ENCODE peak calls at places on chromosome 7, in nine cellular contexts. One of them, this sample, is unnamed.

GRCh38 chr7:133054167-133054840 is 27.6 kb downstream of the CHCHD3 start:
- DNase-seq in foreskin fibroblast: peak
- DNase-seq in LoVo: no peak
- DNase-seq in amniotic stem cell: no peak
- DNase-seq in lower lobe of right lung: no peak
- DNase-seq in activated T-helper 1 cell treated with Interleukin-2 at 50 U/mL for 16 hours: no peak
- DNase-seq in right lobe of liver: no peak
- DNase-seq in lung: no peak
- DNase-seq in foreskin melanocyte: peak
- DNase-seq in this sample: no peak

GRCh38 chr7:96416599-96416998 is 94.7 kb upstream of the SLC25A13 start:
- DNase-seq in activated T-helper 1 cell treated with Interleukin-2 at 50 U/mL for 16 hours: no peak
- DNase-seq in foreskin melanocyte: no peak
- DNase-seq in LoVo: no peak
- DNase-seq in amniotic stem cell: no peak
- DNase-seq in right lobe of liver: no peak
- DNase-seq in lung: no peak
- DNase-seq in lower lobe of right lung: no peak
- DNase-seq in foreskin fibroblast: no peak
- DNase-seq in this sample: no peak

GRCh38 chr7:139374246-139374645 is 14.6 kb downstream of the LUC7L2 start:
- DNase-seq in amniotic stem cell: no peak
- DNase-seq in LoVo: no peak
- DNase-seq in lower lobe of right lung: no peak
- DNase-seq in activated T-helper 1 cell treated with Interleukin-2 at 50 U/mL for 16 hours: no peak
- DNase-seq in foreskin melanocyte: no peak
- DNase-seq in right lobe of liver: no peak
- DNase-seq in foreskin fibroblast: no peak
- DNase-seq in lung: no peak
- DNase-seq in this sample: no peak

GRCh38 chr7:157684157-157684595 is 347.4 kb downstream of the DNAJB6 start:
- DNase-seq in activated T-helper 1 cell treated with Interleukin-2 at 50 U/mL for 16 hours: no peak
- DNase-seq in foreskin fibroblast: peak
- DNase-seq in lung: no peak
- DNase-seq in lower lobe of right lung: no peak
- DNase-seq in LoVo: no peak
- DNase-seq in right lobe of liver: no peak
- DNase-seq in foreskin melanocyte: no peak
- DNase-seq in amniotic stem cell: no peak
- DNase-seq in this sample: no peak

GRCh38 chr7:113015038-113015645 is 71.5 kb downstream of the GPR85 start:
- DNase-seq in lung: no peak
- DNase-seq in activated T-helper 1 cell treated with Interleukin-2 at 50 U/mL for 16 hours: no peak
- DNase-seq in lower lobe of right lung: no peak
- DNase-seq in foreskin melanocyte: peak
- DNase-seq in foreskin fibroblast: peak
- DNase-seq in right lobe of liver: no peak
- DNase-seq in amniotic stem cell: peak
- DNase-seq in LoVo: peak
- DNase-seq in this sample: peak

GRCh38 chr7:115116773-115117715 is 195.2 kb downstream of the MDFIC start:
- DNase-seq in lung: no peak
- DNase-seq in foreskin melanocyte: no peak
- DNase-seq in lower lobe of right lung: no peak
- DNase-seq in right lobe of liver: no peak
- DNase-seq in amniotic stem cell: no peak
- DNase-seq in activated T-helper 1 cell treated with Interleukin-2 at 50 U/mL for 16 hours: no peak
- DNase-seq in foreskin fibroblast: no peak
- DNase-seq in LoVo: peak
- DNase-seq in this sample: no peak

GRCh38 chr7:27172823-27173411 is 1.2 kb downstream of the HOXA10 start:
- DNase-seq in activated T-helper 1 cell treated with Interleukin-2 at 50 U/mL for 16 hours: no peak
- DNase-seq in amniotic stem cell: no peak
- DNase-seq in foreskin melanocyte: no peak
- DNase-seq in foreskin fibroblast: peak
- DNase-seq in lower lobe of right lung: peak
- DNase-seq in right lobe of liver: no peak
- DNase-seq in LoVo: no peak
- DNase-seq in lung: no peak
- DNase-seq in this sample: peak

GRCh38 chr7:157875230-157876179 is 538.7 kb downstream of the DNAJB6 start:
- DNase-seq in foreskin melanocyte: no peak
- DNase-seq in LoVo: no peak
- DNase-seq in right lobe of liver: no peak
- DNase-seq in amniotic stem cell: no peak
- DNase-seq in foreskin fibroblast: no peak
- DNase-seq in activated T-helper 1 cell treated with Interleukin-2 at 50 U/mL for 16 hours: peak
- DNase-seq in lung: no peak
- DNase-seq in lower lobe of right lung: no peak
- DNase-seq in this sample: no peak

GRCh38 chr7:158973440-158973839 is 117.1 kb downstream of the DYNC2I1 start:
- DNase-seq in right lobe of liver: no peak
- DNase-seq in activated T-helper 1 cell treated with Interleukin-2 at 50 U/mL for 16 hours: no peak
- DNase-seq in foreskin melanocyte: no peak
- DNase-seq in amniotic stem cell: peak
- DNase-seq in foreskin fibroblast: peak
- DNase-seq in LoVo: peak
- DNase-seq in lung: no peak
- DNase-seq in lower lobe of right lung: no peak
- DNase-seq in this sample: peak

GRCh38 chr7:13467111-13467547 is 522.3 kb downstream of the ETV1 start:
- DNase-seq in foreskin melanocyte: no peak
- DNase-seq in foreskin fibroblast: peak
- DNase-seq in amniotic stem cell: no peak
- DNase-seq in activated T-helper 1 cell treated with Interleukin-2 at 50 U/mL for 16 hours: no peak
- DNase-seq in right lobe of liver: no peak
- DNase-seq in lung: no peak
- DNase-seq in LoVo: no peak
- DNase-seq in lower lobe of right lung: no peak
- DNase-seq in this sample: no peak

GRCh38 chr7:130112662-130113425 is 42.5 kb downstream of the KLHDC10 start:
- DNase-seq in activated T-helper 1 cell treated with Interleukin-2 at 50 U/mL for 16 hours: no peak
- DNase-seq in lung: no peak
- DNase-seq in foreskin melanocyte: no peak
- DNase-seq in foreskin fibroblast: no peak
- DNase-seq in LoVo: no peak
- DNase-seq in amniotic stem cell: no peak
- DNase-seq in lower lobe of right lung: no peak
- DNase-seq in right lobe of liver: no peak
- DNase-seq in this sample: no peak

GRCh38 chr7:25861704-25862253 is 290.2 kb upstream of the NFE2L3 start:
- DNase-seq in right lobe of liver: no peak
- DNase-seq in foreskin fibroblast: peak
- DNase-seq in LoVo: no peak
- DNase-seq in lung: no peak
- DNase-seq in activated T-helper 1 cell treated with Interleukin-2 at 50 U/mL for 16 hours: no peak
- DNase-seq in lower lobe of right lung: no peak
- DNase-seq in amniotic stem cell: no peak
- DNase-seq in foreskin melanocyte: no peak
- DNase-seq in this sample: no peak

GRCh38 chr7:116715087-116715486 is 43.1 kb downstream of the MET start:
- DNase-seq in activated T-helper 1 cell treated with Interleukin-2 at 50 U/mL for 16 hours: no peak
- DNase-seq in LoVo: no peak
- DNase-seq in amniotic stem cell: no peak
- DNase-seq in foreskin fibroblast: peak
- DNase-seq in foreskin melanocyte: no peak
- DNase-seq in lung: no peak
- DNase-seq in lower lobe of right lung: no peak
- DNase-seq in right lobe of liver: no peak
- DNase-seq in this sample: no peak

GRCh38 chr7:140390466-140391190 is 7.7 kb downstream of the SLC37A3 start:
- DNase-seq in right lobe of liver: no peak
- DNase-seq in amniotic stem cell: no peak
- DNase-seq in LoVo: no peak
- DNase-seq in lung: no peak
- DNase-seq in foreskin melanocyte: peak
- DNase-seq in foreskin fibroblast: no peak
- DNase-seq in lower lobe of right lung: no peak
- DNase-seq in activated T-helper 1 cell treated with Interleukin-2 at 50 U/mL for 16 hours: no peak
- DNase-seq in this sample: no peak

GRCh38 chr7:46015107-46015868 is 94.2 kb upstream of the IGFBP3 start:
- DNase-seq in amniotic stem cell: no peak
- DNase-seq in lower lobe of right lung: peak
- DNase-seq in lung: no peak
- DNase-seq in activated T-helper 1 cell treated with Interleukin-2 at 50 U/mL for 16 hours: no peak
- DNase-seq in foreskin melanocyte: no peak
- DNase-seq in LoVo: no peak
- DNase-seq in right lobe of liver: peak
- DNase-seq in foreskin fibroblast: no peak
- DNase-seq in this sample: no peak

GRCh38 chr7:148982596-148983219 is 45.6 kb downstream of the PDIA4 start:
- DNase-seq in amniotic stem cell: peak
- DNase-seq in lower lobe of right lung: no peak
- DNase-seq in activated T-helper 1 cell treated with Interleukin-2 at 50 U/mL for 16 hours: no peak
- DNase-seq in LoVo: no peak
- DNase-seq in foreskin melanocyte: no peak
- DNase-seq in lung: no peak
- DNase-seq in foreskin fibroblast: peak
- DNase-seq in right lobe of liver: no peak
- DNase-seq in this sample: no peak

GRCh38 chr7:23864984-23865383 is 155.0 kb downstream of the STK31 start:
- DNase-seq in right lobe of liver: no peak
- DNase-seq in amniotic stem cell: no peak
- DNase-seq in LoVo: no peak
- DNase-seq in lower lobe of right lung: no peak
- DNase-seq in activated T-helper 1 cell treated with Interleukin-2 at 50 U/mL for 16 hours: no peak
- DNase-seq in foreskin melanocyte: no peak
- DNase-seq in foreskin fibroblast: peak
- DNase-seq in lung: no peak
- DNase-seq in this sample: no peak

GRCh38 chr7:51224811-51225581 is 91.6 kb downstream of the COBL start:
- DNase-seq in lung: peak
- DNase-seq in activated T-helper 1 cell treated with Interleukin-2 at 50 U/mL for 16 hours: no peak
- DNase-seq in foreskin melanocyte: no peak
- DNase-seq in right lobe of liver: peak
- DNase-seq in LoVo: peak
- DNase-seq in amniotic stem cell: no peak
- DNase-seq in lower lobe of right lung: peak
- DNase-seq in foreskin fibroblast: no peak
- DNase-seq in this sample: peak

GRCh38 chr7:79806161-79806734 is 328.4 kb upstream of the GNAI1 start:
- DNase-seq in right lobe of liver: no peak
- DNase-seq in amniotic stem cell: no peak
- DNase-seq in foreskin melanocyte: no peak
- DNase-seq in lower lobe of right lung: no peak
- DNase-seq in foreskin fibroblast: peak
- DNase-seq in lung: no peak
- DNase-seq in activated T-helper 1 cell treated with Interleukin-2 at 50 U/mL for 16 hours: no peak
- DNase-seq in LoVo: no peak
- DNase-seq in this sample: no peak

GRCh38 chr7:45889367-45890067 is 1.2 kb downstream of the IGFBP1 start:
- DNase-seq in amniotic stem cell: no peak
- DNase-seq in lung: no peak
- DNase-seq in lower lobe of right lung: no peak
- DNase-seq in right lobe of liver: no peak
- DNase-seq in foreskin melanocyte: no peak
- DNase-seq in LoVo: no peak
- DNase-seq in activated T-helper 1 cell treated with Interleukin-2 at 50 U/mL for 16 hours: no peak
- DNase-seq in foreskin fibroblast: no peak
- DNase-seq in this sample: no peak

GRCh38 chr7:2199956-2200583 is 32.7 kb downstream of the MAD1L1 start:
- DNase-seq in lung: no peak
- DNase-seq in lower lobe of right lung: no peak
- DNase-seq in foreskin fibroblast: no peak
- DNase-seq in foreskin melanocyte: no peak
- DNase-seq in activated T-helper 1 cell treated with Interleukin-2 at 50 U/mL for 16 hours: no peak
- DNase-seq in right lobe of liver: no peak
- DNase-seq in LoVo: no peak
- DNase-seq in amniotic stem cell: no peak
- DNase-seq in this sample: no peak

GRCh38 chr7:34128762-34129161 is 223.4 kb downstream of the BMPER start:
- DNase-seq in right lobe of liver: no peak
- DNase-seq in foreskin melanocyte: no peak
- DNase-seq in lower lobe of right lung: no peak
- DNase-seq in amniotic stem cell: peak
- DNase-seq in LoVo: no peak
- DNase-seq in activated T-helper 1 cell treated with Interleukin-2 at 50 U/mL for 16 hours: no peak
- DNase-seq in foreskin fibroblast: peak
- DNase-seq in lung: no peak
- DNase-seq in this sample: no peak

GRCh38 chr7:74134117-74134539 is 40.0 kb upstream of the EIF4H start:
- DNase-seq in activated T-helper 1 cell treated with Interleukin-2 at 50 U/mL for 16 hours: no peak
- DNase-seq in lung: peak
- DNase-seq in lower lobe of right lung: no peak
- DNase-seq in foreskin fibroblast: no peak
- DNase-seq in foreskin melanocyte: no peak
- DNase-seq in LoVo: no peak
- DNase-seq in right lobe of liver: no peak
- DNase-seq in amniotic stem cell: no peak
- DNase-seq in this sample: peak

This sample was measured in Calu3.